ENCODE peak calls at places on chromosomes 5 and 9, in eight cellular contexts. H, C, P, G, E, T, Z and D are unnamed samples.

GRCh38 chr9:121328476-121328875 is 41.6 kb downstream of the STOM start:
- DNase-seq in H (no peak), C (no peak), P (no peak), G (no peak), E (no peak), T (no peak), Z (no peak), D (no peak)

GRCh38 chr5:109739741-109740140 is 50.0 kb downstream of the MAN2A1 start:
- DNase-seq in H (no peak), C (no peak), P (no peak), G (no peak), E (no peak), T (no peak), Z (peak), D (no peak)

GRCh38 chr5:133402781-133403180 is 209.6 kb downstream of the FSTL4 start:
- DNase-seq in H (no peak), C (no peak), P (no peak), G (no peak), E (no peak), T (no peak), Z (no peak), D (no peak)

GRCh38 chr5:78361226-78361993 is 993 bp downstream of the SCAMP1 start:
- DNase-seq in H (no peak), C (peak), P (peak), G (peak), E (no peak), T (peak), Z (peak), D (no peak)

GRCh38 chr5:36692791-36693763 is 86.7 kb downstream of the SLC1A3 start:
- DNase-seq in H (peak), C (peak), P (no peak), G (peak), E (peak), T (peak), Z (peak), D (peak)

GRCh38 chr5:125481506-125482455 is 735.3 kb upstream of the ZNF608 start:
- DNase-seq in H (peak), C (no peak), P (no peak), G (no peak), E (no peak), T (no peak), Z (no peak), D (no peak)

GRCh38 chr5:59164041-59164830 is 581.4 kb downstream of the RAB3C start:
- DNase-seq in H (peak), C (no peak), P (no peak), G (no peak), E (no peak), T (no peak), Z (peak), D (no peak)

GRCh38 chr9:133787749-133788015 is 49.5 kb upstream of the SARDH start:
- DNase-seq in H (no peak), C (no peak), P (no peak), G (no peak), E (peak), T (no peak), Z (peak), D (peak)

GRCh38 chr5:149466457-149466972 is 84.7 kb downstream of the CSNK1A1 start:
- DNase-seq in H (no peak), C (no peak), P (peak), G (peak), E (peak), T (no peak), Z (peak), D (no peak)

GRCh38 chr5:173473293-173473692 is 143.2 kb downstream of the BOD1 start:
- DNase-seq in H (no peak), C (no peak), P (no peak), G (no peak), E (no peak), T (no peak), Z (peak), D (no peak)

GRCh38 chr9:120792898-120793765 is at the start of gene FBXW2:
- DNase-seq in H (peak), C (peak), P (peak), G (peak), E (peak), T (peak), Z (peak), D (peak)

GRCh38 chr5:180071418-180072255 is at the start of gene RNF130:
- DNase-seq in H (peak), C (peak), P (peak), G (peak), E (peak), T (peak), Z (peak), D (peak)

GRCh38 chr9:78114581-78114980 is 83.0 kb upstream of the GNAQ start:
- DNase-seq in H (no peak), C (no peak), P (no peak), G (no peak), E (no peak), T (no peak), Z (no peak), D (no peak)

GRCh38 chr5:1415059-1415425 is 30.2 kb downstream of the SLC6A3 start:
- DNase-seq in H (no peak), C (no peak), P (no peak), G (no peak), E (no peak), T (no peak), Z (no peak), D (no peak)

GRCh38 chr9:73219985-73220626 is 68.4 kb downstream of the ANXA1 start:
- DNase-seq in H (peak), C (peak), P (no peak), G (no peak), E (no peak), T (no peak), Z (peak), D (no peak)

GRCh38 chr5:42583322-42583721 is 160.1 kb downstream of the GHR start:
- DNase-seq in H (peak), C (peak), P (peak), G (peak), E (no peak), T (peak), Z (peak), D (peak)

GRCh38 chr9:99222416-99223280 is 566 bp downstream of the SEC61B start:
- DNase-seq in H (peak), C (no peak), P (no peak), G (no peak), E (no peak), T (no peak), Z (peak), D (no peak)

GRCh38 chr5:88287846-88288588 is 19.4 kb upstream of the TMEM161B start:
- DNase-seq in H (no peak), C (no peak), P (no peak), G (no peak), E (no peak), T (no peak), Z (no peak), D (no peak)

GRCh38 chr9:113255431-113255830 is 19.9 kb downstream of the CDC26 start:
- DNase-seq in H (no peak), C (peak), P (no peak), G (no peak), E (no peak), T (no peak), Z (no peak), D (no peak)

GRCh38 chr5:66639036-66639435 is 42.8 kb downstream of the MAST4 start:
- DNase-seq in H (no peak), C (no peak), P (no peak), G (no peak), E (no peak), T (no peak), Z (no peak), D (no peak)

GRCh38 chr5:35308391-35308790 is 78.1 kb upstream of the PRLR start:
- DNase-seq in H (no peak), C (no peak), P (peak), G (no peak), E (no peak), T (no peak), Z (no peak), D (no peak)

GRCh38 chr9:124698265-124698664 is 72.8 kb downstream of the NR6A1 start:
- DNase-seq in H (no peak), C (no peak), P (no peak), G (no peak), E (no peak), T (no peak), Z (peak), D (no peak)

GRCh38 chr9:110807956-110808598 is 139.5 kb downstream of the MUSK start:
- DNase-seq in H (no peak), C (no peak), P (no peak), G (no peak), E (no peak), T (no peak), Z (no peak), D (no peak)

GRCh38 chr5:139619861-139620260 is 28.3 kb upstream of the CXXC5 start:
- DNase-seq in H (no peak), C (no peak), P (no peak), G (no peak), E (no peak), T (no peak), Z (no peak), D (no peak)

GRCh38 chr5:134490255-134490924 is 35.1 kb upstream of the JADE2 start:
- DNase-seq in H (no peak), C (no peak), P (no peak), G (no peak), E (no peak), T (no peak), Z (no peak), D (no peak)